ENCODE peak calls at places on chromosomes 11 and 22, in five cellular contexts. D is keratinocyte; C is colonic mucosa; T is central memory CD4-positive, alpha-beta T cell; U is AG20443. L is an unnamed sample.

GRCh38 chr11:101466352-101466751 is 117.5 kb downstream of the TRPC6 start:
- DNase-seq in U (no peak), T (no peak), D (no peak), C (no peak), L (no peak)

GRCh38 chr11:110251837-110252236 is 44.6 kb downstream of the RDX start:
- DNase-seq in U (peak), D (no peak), C (no peak), T (no peak), L (no peak)

GRCh38 chr11:59219836-59220235 is 7.1 kb upstream of the MPEG1 start:
- DNase-seq in U (no peak), T (no peak), C (no peak), D (no peak), L (no peak)

GRCh38 chr11:105577645-105578044 is 32.2 kb upstream of the GRIA4 start:
- DNase-seq in T (no peak), C (no peak), U (no peak), D (no peak), L (no peak)

GRCh38 chr11:43770173-43770572 is 89.6 kb downstream of the HSD17B12 start:
- DNase-seq in D (no peak), U (no peak), C (no peak), T (no peak), L (no peak)

GRCh38 chr22:44419429-44419828 is 78.6 kb downstream of the RTL6 start:
- DNase-seq in T (no peak), C (no peak), D (no peak), U (no peak), L (no peak)

GRCh38 chr22:37529652-37530345 is 10.6 kb upstream of the CARD10 start:
- DNase-seq in U (no peak), D (no peak), C (peak), T (no peak), L (no peak)

GRCh38 chr11:124640660-124641059 is 18.0 kb downstream of the TBRG1 start:
- DNase-seq in T (no peak), U (no peak), D (no peak), C (no peak), L (no peak)

GRCh38 chr11:67680701-67681472 is 6.5 kb upstream of the ALDH3B2 start:
- DNase-seq in D (no peak), U (no peak), C (no peak), T (no peak), L (no peak)

GRCh38 chr11:6319001-6319878 is 1.1 kb downstream of the CAVIN3 start:
- DNase-seq in U (peak), C (no peak), D (no peak), T (no peak), L (no peak)

L was measured in CD4-positive, alpha-beta memory T cell.